ENCODE peak calls at places on chromosomes 16 and 17, in four cellular contexts. Z, S, O and U are unnamed samples.

GRCh38 chr16:55832788-55833583 is at the start of gene CES1:
- DNase-seq in O (no peak), S (no peak), Z (no peak), U (no peak)

GRCh38 chr16:84618428-84619102 is 687 bp upstream of the COTL1 start:
- DNase-seq in S (peak), Z (peak), O (no peak), U (peak)

GRCh38 chr17:8859029-8859803 is 8.3 kb downstream of the PIK3R6 start:
- DNase-seq in S (no peak), Z (no peak), O (no peak), U (peak)

GRCh38 chr17:6712058-6712853 is 913 bp downstream of the SLC13A5 start:
- DNase-seq in S (no peak), O (no peak), Z (no peak), U (no peak)

GRCh38 chr17:1557355-1558095 is 5.1 kb downstream of the PITPNA start:
- DNase-seq in O (no peak), S (peak), Z (no peak), U (peak)

GRCh38 chr17:7042507-7043194 is 1.2 kb downstream of the SLC16A11 start:
- DNase-seq in Z (no peak), O (no peak), S (no peak), U (no peak)

GRCh38 chr16:21650517-21650916 is 1.9 kb downstream of the IGSF6 start:
- DNase-seq in Z (no peak), O (no peak), S (no peak), U (no peak)

GRCh38 chr16:73093146-73094144 is 45.5 kb upstream of the ZFHX3 start:
- DNase-seq in S (peak), O (no peak), Z (no peak), U (peak)

GRCh38 chr17:4772235-4772613 is 538 bp downstream of the TM4SF5 start:
- DNase-seq in O (no peak), S (no peak), Z (no peak), U (no peak)

GRCh38 chr17:13253746-13254410 is 236.1 kb upstream of the ELAC2 start:
- DNase-seq in Z (no peak), S (no peak), O (no peak), U (no peak)

GRCh38 chr17:39661044-39661406 is 4.1 kb upstream of the TCAP start:
- DNase-seq in S (peak), Z (no peak), O (no peak), U (no peak)

GRCh38 chr17:1906622-1907021 is 76.8 kb downstream of the RPA1 start:
- DNase-seq in O (no peak), Z (no peak), S (no peak), U (no peak)

GRCh38 chr17:57328109-57328882 is 72.0 kb downstream of the MSI2 start:
- DNase-seq in O (no peak), Z (no peak), S (no peak), U (peak)

GRCh38 chr17:61323015-61323379 is 76.6 kb upstream of the TBX2 start:
- DNase-seq in Z (no peak), O (no peak), S (no peak), U (no peak)

GRCh38 chr16:50308237-50308965 is 42.0 kb downstream of the ADCY7 start:
- DNase-seq in O (no peak), Z (no peak), S (no peak), U (no peak)

GRCh38 chr16:85172465-85173071 is 60.3 kb upstream of the CIBAR2 start:
- DNase-seq in S (peak), Z (peak), O (no peak), U (peak)

GRCh38 chr17:68198931-68199836 is 48.7 kb upstream of the AMZ2 start:
- DNase-seq in O (no peak), Z (no peak), S (no peak), U (no peak)

GRCh38 chr17:50483266-50483665 is 4.6 kb downstream of the RSAD1 start:
- DNase-seq in S (no peak), Z (no peak), O (no peak), U (no peak)

GRCh38 chr16:88920618-88921602 is 54.5 kb upstream of the PABPN1L start:
- DNase-seq in O (no peak), Z (no peak), S (peak), U (peak)

GRCh38 chr17:9729034-9729650 is 62.2 kb downstream of the DHRS7C start:
- DNase-seq in O (peak), Z (peak), S (peak), U (peak)

GRCh38 chr17:63697341-63698286 is 2.3 kb downstream of the LIMD2 start:
- DNase-seq in O (peak), S (peak), Z (peak), U (no peak)

GRCh38 chr17:74512041-74512440 is 19.2 kb downstream of the CD300LB start:
- DNase-seq in O (no peak), Z (no peak), S (no peak), U (no peak)

GRCh38 chr16:57920215-57920890 is 50.6 kb downstream of the CNGB1 start:
- DNase-seq in O (no peak), Z (no peak), S (no peak), U (no peak)

GRCh38 chr17:40559016-40559853 is 6.0 kb downstream of the CCR7 start:
- DNase-seq in S (no peak), Z (no peak), O (no peak), U (no peak)

GRCh38 chr17:42287305-42288077 is 807 bp upstream of the STAT5A start:
- DNase-seq in S (peak), O (peak), Z (no peak), U (no peak)

GRCh38 chr16:7227193-7227825 is 105.3 kb upstream of the RBFOX1 start:
- DNase-seq in S (no peak), Z (no peak), O (no peak), U (no peak)

GRCh38 chr17:29100296-29100695 is 57.4 kb downstream of the PIPOX start:
- DNase-seq in S (no peak), Z (no peak), O (no peak), U (no peak)

GRCh38 chr17:16267174-16267573 is 50.2 kb downstream of the PIGL start:
- DNase-seq in Z (no peak), O (no peak), S (no peak), U (no peak)

GRCh38 chr17:42340691-42341127 is 47.5 kb downstream of the STAT3 start:
- DNase-seq in Z (no peak), O (no peak), S (no peak), U (no peak)

GRCh38 chr16:85165781-85166180 is 53.5 kb upstream of the CIBAR2 start:
- DNase-seq in Z (no peak), S (no peak), O (no peak), U (no peak)

GRCh38 chr17:2364132-2365116 is 27.1 kb downstream of the SGSM2 start:
- DNase-seq in S (no peak), O (no peak), Z (no peak), U (no peak)

GRCh38 chr17:21549107-21549687 is 143.1 kb upstream of the KCNJ18 start:
- DNase-seq in O (no peak), S (no peak), Z (no peak), U (peak)

GRCh38 chr17:35804658-35805192 is 4.6 kb upstream of the TAF15 start:
- DNase-seq in S (peak), O (peak), Z (peak), U (peak)

GRCh38 chr17:46732754-46733398 is 85.6 kb downstream of the WNT3 start:
- DNase-seq in S (no peak), Z (no peak), O (no peak), U (no peak)

GRCh38 chr16:66273036-66273435 is 93.5 kb upstream of the CDH5 start:
- DNase-seq in Z (no peak), O (no peak), S (no peak), U (no peak)

GRCh38 chr16:13767215-13767614 is 152.7 kb upstream of the ERCC4 start:
- DNase-seq in Z (no peak), S (no peak), O (no peak), U (no peak)

GRCh38 chr16:69844441-69844840 is 82.3 kb downstream of the WWP2 start:
- DNase-seq in O (no peak), Z (no peak), S (no peak), U (no peak)

DNA sequence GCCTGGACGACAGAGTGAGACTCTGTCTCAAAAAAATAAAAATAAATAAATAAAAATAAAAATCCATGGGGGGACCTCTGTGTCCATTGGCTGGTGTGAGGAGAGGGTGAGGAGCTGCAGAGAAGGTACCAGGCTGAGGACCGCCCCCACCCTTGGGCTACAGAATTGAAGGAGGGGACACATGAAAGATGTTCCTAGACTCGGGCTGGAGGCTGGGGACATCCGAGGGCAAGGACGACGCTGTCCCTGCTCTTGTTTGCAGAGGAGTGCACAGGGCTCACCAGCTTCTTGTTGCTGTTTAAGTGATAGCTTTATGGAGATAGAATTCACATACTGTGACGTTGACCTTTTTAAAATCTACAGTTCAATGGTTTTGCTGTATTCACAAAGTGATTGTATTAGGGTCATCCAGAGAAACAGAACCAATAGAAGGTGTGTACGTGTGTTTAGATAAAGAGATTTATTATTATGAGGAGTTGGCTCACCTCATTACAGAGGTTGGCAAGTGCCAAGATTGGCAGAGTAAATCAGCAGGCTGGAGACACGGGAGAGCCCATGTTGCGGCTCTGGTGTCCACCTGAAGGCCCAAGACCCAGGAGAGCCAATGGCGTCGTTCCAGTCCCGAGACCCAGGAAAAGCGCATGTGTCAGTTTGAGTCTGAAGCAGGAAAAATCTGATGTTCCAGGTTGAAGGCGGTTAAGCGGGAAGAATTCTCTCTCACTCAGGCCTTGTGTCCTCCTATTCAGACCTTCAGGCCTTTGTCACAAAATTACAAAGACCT is 320.7 kb downstream of the SEC14L1 start:
- DNase-seq in S (no peak), Z (no peak), O (no peak), U (no peak)
- TF ChIP-seq FOS in S (no peak), Z (no peak), O (no peak), U (no peak)

DNA sequence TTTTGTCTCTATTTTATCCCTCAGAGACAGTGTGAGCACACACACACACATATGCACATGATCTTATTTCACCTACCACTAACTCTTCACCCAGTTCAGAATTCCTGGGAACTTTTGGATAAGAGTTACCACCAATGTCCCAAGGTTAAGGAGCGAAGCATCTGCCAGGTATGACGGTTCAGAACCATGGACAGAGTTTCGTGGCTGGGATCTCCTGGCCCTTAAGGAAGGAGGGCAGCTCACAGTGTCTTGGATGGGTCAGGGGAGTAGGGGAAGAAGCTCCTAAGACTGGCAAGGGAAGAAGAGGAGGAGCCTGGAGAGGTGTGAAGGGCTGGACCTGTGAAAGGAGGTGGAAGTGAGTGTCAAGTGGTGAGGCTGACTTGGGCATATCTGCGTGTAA is 23.0 kb upstream of the TMEM132E start:
- DNase-seq in Z (no peak), O (no peak), S (no peak), U (peak)
- TF ChIP-seq FOS in Z (no peak), O (no peak), S (no peak), U (no peak)

GRCh38 chr17:27069842-27070508 is 223.9 kb upstream of the WSB1 start:
- DNase-seq in Z (no peak), S (no peak), O (no peak), U (no peak)

GRCh38 chr17:27066315-27066714 is 227.6 kb upstream of the WSB1 start:
- DNase-seq in Z (no peak), O (no peak), S (no peak), U (no peak)

GRCh38 chr17:27070836-27071235 is 223.1 kb upstream of the WSB1 start:
- DNase-seq in O (no peak), Z (no peak), S (no peak), U (no peak)

DNA sequence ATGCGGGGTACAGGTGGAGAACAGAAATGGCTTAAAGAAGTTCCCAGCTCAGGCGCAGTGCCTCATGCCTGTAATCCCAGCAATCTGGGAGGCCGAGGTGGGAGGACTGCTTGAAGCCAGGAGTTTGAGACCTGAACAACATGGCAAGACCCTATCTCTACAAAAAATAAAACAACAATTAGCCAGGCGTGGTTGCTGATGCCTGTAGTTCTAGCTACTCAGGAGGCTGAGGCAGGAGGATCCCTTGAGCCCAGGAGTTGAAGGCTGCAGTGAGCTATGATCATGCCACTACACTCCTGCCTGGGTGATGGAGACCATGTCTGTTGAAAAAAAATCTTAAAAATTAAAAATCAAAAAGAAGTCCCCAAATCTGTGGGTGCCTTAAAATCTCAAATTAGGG is 228.3 kb upstream of the WSB1 start:
- DNase-seq in S (no peak), Z (no peak), O (no peak), U (no peak)
- TF ChIP-seq FOS in S (no peak), Z (no peak), O (no peak), U (no peak)

GRCh38 chr16:17328971-17329370 is 141.8 kb downstream of the XYLT1 start:
- DNase-seq in Z (no peak), O (no peak), S (no peak), U (no peak)
- TF ChIP-seq FOS in Z (no peak), O (no peak), S (no peak), U (no peak)

DNA sequence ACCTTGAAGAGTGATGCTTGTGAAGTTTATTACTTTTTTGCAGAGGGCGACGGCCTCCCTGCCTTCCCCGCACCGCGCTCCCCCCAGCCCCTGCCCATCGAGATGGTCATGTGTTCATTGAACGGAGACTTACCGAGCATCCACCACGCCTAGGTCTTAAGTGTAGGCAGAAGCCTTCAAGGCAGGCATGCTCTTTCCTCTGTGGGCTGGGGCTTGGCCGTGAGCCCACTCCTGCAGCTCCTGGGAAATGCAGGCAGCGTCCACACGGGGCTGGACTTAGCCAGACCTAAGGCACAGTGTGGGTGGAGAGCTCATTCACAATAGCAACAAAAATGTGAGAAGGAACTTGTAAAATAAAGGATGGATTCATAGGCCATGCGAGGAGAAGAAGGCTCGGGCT is 19.2 kb downstream of the RNF213 start:
- DNase-seq in O (no peak), Z (no peak), S (peak), U (peak)
- TF ChIP-seq FOS in O (no peak), Z (no peak), S (no peak), U (no peak)

DNA sequence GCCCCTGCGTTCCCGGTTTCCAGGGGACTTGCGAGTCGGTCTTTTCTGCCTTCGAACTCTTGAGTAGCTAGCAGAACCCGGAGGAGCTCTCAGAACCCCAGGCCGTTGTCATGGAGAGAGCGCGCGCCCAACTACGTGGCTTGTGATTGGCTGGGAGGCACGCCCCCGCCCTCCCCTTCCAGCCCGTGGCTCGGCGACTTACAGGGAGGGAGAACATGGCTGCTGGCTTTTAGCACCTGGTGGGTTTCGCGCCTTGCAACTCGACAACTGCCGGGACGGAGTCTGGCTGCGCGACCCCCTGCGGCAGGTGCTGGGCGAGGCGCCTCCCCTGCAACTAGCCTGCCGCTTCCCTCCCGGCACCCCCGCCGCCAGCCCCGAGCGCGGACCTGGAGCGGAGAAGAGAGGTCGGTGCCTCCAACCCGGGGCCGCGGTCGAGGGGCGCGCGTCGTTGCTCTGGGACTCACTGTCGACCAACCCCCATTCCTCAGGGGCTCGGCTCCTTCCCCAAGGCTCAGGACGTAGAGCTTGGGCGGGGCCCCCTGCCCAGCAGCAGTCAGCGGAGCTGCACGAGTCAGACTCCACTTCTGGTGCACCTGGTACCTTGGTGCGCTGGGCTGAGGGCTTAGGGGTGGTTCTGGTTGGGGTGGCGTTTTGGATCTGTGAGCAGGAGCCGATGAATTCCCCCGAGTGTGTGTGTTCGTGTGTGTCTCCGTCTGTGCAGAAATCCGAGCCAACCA is 9.0 kb upstream of the ZFP90 start:
- DNase-seq in S (peak), Z (peak), O (peak), U (peak)
- TF ChIP-seq FOS in S (no peak), Z (no peak), O (no peak), U (no peak)

GRCh38 chr16:27816561-27816960 is 247.0 kb downstream of the GSG1L start:
- DNase-seq in O (no peak), Z (no peak), S (no peak), U (no peak)
- TF ChIP-seq FOS in O (no peak), Z (no peak), S (no peak), U (no peak)

GRCh38 chr17:66593116-66593515 is 241.8 kb upstream of the CACNG5 start:
- DNase-seq in S (no peak), O (no peak), Z (no peak), U (no peak)
- TF ChIP-seq FOS in S (no peak), O (no peak), Z (no peak), U (no peak)